ENCODE peak calls at places on chromosomes 1 and 21, in four cellular contexts. T is uterus, E is K562, G is body of pancreas. W is an unnamed sample.

GRCh38 chr1:12620931-12621330 is 2.9 kb upstream of the DHRS3 start:
- DNase-seq in G (no peak), T (no peak), E (no peak), W (no peak)

GRCh38 chr1:234692961-234693360 is 83.0 kb upstream of the IRF2BP2 start:
- DNase-seq in T (no peak), G (no peak), E (no peak), W (no peak)

GRCh38 chr1:11701551-11701961 is 10.0 kb downstream of the DRAXIN start:
- DNase-seq in E (no peak), G (no peak), T (no peak), W (peak; percentile 2)

GRCh38 chr1:231924183-231924582 is 297.6 kb downstream of the DISC1 start:
- DNase-seq in G (no peak), E (no peak), T (no peak), W (no peak)

GRCh38 chr1:46520063-46520911 is 30.7 kb downstream of the DMBX1 start:
- DNase-seq in G (no peak), E (peak; percentile 91), T (no peak), W (peak; percentile 96)

GRCh38 chr21:41369105-41369914 is 7.5 kb downstream of the MX2 start:
- DNase-seq in E (no peak), T (no peak), G (no peak), W (peak; percentile 44)

GRCh38 chr1:229651546-229651945 is 25.5 kb downstream of the URB2 start:
- DNase-seq in G (no peak), T (no peak), E (no peak), W (no peak)

GRCh38 chr1:204359474-204360255 is at the start of gene PLEKHA6:
- DNase-seq in E (peak; percentile 42), G (no peak), T (no peak), W (no peak)

GRCh38 chr1:176857632-176858031 is 306.9 kb downstream of the ASTN1 start:
- DNase-seq in T (no peak), E (peak; percentile 24), G (no peak), W (no peak)

GRCh38 chr1:233020441-233020840 is 70.0 kb downstream of the NTPCR start:
- DNase-seq in T (no peak), G (peak; percentile 29), E (no peak), W (peak; percentile 6)
- H3K27ac ChIP-seq in T (no peak overlapping the region), G (no peak overlapping the region), E (no peak overlapping the region), W (no peak overlapping the region)

GRCh38 chr1:85705940-85706339 is 2.3 kb downstream of the ZNHIT6 start:
- DNase-seq in G (no peak), T (no peak), E (no peak), W (no peak)

GRCh38 chr1:85708826-85709222 is 591 bp upstream of the ZNHIT6 start:
- DNase-seq in E (peak; percentile 74), G (no peak), T (no peak), W (no peak)

GRCh38 chr1:85707267-85707989 is 805 bp downstream of the ZNHIT6 start:
- DNase-seq in T (no peak), G (no peak), E (peak; percentile 8), W (no peak)

GRCh38 chr1:85707990-85708825 is at the start of gene ZNHIT6:
- DNase-seq in T (peak; percentile 86), G (peak; percentile 93), E (peak; percentile 96), W (peak; percentile 92)
- TF ChIP-seq POLR2A in T (no peak), G (peak; percentile 47), E (peak; percentile 92), W (peak; percentile 74)

GRCh38 chr21:46503922-46504539 is 45.3 kb downstream of the DIP2A start:
- DNase-seq in G (no peak), T (no peak), E (no peak), W (no peak)

GRCh38 chr21:46498335-46499050 is 39.8 kb downstream of the DIP2A start:
- DNase-seq in T (no peak), E (no peak), G (no peak), W (no peak)

GRCh38 chr21:46504681-46505080 is 46.0 kb downstream of the DIP2A start:
- DNase-seq in T (no peak), E (no peak), G (no peak), W (no peak)

DNA sequence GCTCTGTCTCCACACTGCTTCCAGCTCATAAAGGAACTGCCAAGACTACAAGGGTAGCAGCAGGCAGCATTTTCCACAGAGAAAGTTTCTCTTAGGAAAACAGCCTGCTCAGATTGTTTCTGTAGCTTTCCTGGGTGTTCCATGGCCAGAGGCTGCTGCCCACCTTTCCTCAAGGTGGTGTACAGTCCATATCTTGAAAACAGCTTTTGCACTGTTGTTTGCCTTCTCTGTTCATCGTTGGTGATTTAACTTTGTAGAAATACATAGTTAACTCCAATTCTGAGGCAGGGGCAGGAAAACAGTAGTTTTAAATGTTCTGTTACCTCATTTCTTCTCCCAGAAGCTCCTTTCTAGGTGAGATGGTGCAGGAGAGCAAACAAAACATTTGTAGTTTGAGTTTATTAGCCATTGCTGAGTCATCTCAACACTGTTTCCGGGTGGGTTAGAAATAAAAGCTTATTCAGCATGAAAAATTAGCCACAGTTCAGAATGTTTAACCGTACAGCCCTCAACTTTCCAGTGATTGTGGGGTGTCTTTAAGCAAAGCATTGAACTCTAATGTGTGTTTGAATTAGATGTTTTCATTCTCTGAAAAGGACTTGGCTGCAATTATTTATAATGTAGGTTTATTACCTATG is 41.7 kb downstream of the DIP2A start:
- DNase-seq in E (peak; percentile 44), T (no peak), G (no peak), W (no peak)
- H3K27ac ChIP-seq in E (peak overlapping the region; percentile 71), T (no peak overlapping the region), G (no peak overlapping the region), W (no peak overlapping the region)

DNA sequence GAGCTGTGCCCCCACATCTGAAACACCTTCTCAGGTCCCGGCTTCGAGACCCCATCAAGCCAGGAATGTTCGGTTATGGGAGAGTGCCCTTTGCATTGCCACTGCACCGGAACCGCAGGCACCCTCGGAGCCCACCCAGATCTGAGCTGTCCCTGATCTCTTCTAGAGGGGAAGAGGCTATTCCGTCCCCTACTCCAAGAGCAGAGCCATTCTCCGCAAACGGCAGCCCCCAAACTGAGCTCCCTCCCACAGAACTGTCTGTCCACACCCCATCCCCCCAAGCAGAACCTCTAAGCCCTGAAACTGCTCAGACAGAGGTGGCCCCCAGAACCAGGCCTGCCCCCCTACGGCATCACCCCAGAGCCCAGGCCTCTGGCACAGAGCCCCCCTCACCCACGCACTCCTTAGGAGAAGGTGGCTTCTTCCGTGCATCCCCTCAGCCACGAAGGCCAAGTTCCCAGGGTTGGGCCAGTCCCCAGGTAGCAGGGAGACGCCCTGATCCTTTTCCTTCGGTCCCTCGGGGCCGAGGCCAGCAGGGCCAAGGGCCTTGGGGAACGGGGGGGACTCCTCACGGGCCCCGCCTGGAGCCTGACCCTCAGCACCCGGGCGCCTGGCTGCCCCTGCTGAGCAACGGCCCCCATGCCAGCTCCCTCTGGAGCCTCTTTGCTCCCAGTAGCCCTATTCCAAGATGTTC is 4.3 kb downstream of the ADAMTSL4 start:
- DNase-seq in E (no peak), G (no peak), T (no peak), W (no peak)
- TF ChIP-seq POLR2A in E (peak; percentile 41), G (no peak), T (no peak), W (no peak)

DNA sequence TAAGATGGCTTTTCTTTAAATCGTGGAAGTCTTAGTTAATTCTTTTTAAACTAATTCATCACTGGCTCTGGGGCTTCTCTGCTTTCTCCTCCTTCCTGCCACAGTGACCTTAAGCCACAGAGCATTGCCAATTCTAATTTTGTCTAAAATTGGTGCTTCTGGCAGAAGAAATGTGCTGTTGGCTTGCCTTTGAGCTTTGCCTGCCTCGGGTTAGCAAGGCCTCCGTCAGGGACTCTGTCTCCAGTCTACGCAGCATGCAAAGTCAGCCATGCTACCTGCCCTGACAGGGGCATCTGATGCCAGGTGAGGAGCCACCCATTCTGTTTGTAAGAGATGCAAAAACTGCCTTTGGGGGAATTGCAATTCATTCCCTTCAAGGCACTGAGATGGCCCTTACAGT is 25.2 kb downstream of the CLDN14 start:
- DNase-seq in G (no peak), E (no peak), T (no peak), W (no peak)
- H3K27ac ChIP-seq in G (peak overlapping the region; percentile 80), E (no peak overlapping the region), T (no peak overlapping the region), W (no peak overlapping the region)

DNA sequence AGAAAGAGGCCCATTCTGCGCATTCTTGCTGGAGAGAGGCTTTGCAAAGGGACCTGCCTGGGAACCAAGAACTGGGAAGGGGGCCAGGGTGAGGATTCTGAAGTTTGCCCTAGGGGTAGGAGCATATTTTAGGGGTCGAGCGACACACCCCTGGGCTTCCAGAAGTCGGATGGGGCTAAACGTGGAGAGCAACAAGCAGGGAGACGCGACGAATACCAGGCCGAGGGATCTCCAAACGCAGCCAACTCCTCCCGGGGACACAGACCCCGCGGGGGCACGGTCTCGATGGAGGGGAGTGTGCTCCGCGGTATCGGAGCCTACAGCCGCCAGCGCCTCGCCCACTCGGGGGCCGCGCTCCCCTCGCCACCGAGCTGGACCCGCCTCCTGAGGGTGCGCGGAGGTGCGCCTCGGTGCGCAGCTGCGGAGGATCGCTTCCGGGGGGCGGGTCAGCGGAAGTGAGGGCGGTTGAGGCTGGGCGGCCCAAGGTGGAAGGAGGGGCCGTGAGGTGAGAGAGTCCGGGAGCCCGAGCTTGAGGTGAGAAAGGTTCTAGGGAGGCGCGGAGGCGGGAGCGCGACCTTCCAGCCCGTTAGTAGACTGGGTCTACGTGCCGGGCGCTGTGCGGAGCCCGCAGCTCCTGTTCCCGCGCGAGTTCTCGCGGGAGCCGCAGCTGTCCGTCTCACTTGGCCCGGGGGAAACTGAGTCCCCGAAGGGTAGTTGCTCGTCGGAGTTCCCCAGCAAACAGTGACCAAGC is at the start of gene MTFR1L:
- DNase-seq in E (peak; percentile 98), T (peak; percentile 82), G (peak; percentile 95), W (peak; percentile 91)
- TF ChIP-seq POLR2A in E (peak; percentile 92), T (peak; percentile 90), G (peak; percentile 96), W (peak; percentile 92)

DNA sequence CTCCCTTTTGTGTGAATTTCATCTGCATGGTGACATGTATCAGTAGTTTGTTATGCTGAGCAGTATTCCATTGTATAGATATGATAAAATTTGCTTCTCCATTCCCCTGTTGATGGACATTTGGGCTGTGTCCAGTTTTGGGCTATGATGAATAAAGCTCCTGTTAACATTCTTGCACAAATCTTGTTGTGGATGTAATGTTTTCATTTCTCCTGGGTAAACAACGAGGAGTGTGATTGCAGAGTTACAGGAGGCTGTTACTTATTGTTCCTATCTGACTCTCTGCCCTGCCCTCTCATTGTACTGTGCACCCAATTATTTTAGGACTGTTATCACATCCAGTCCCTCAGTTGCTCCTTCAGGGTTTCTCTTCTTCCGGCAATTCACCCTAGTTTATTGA is 24.2 kb downstream of the MAPKAPK2 start:
- DNase-seq in T (no peak), E (no peak), G (no peak), W (no peak)
- H3K27ac ChIP-seq in T (no peak overlapping the region), E (no peak overlapping the region), G (peak overlapping the region; percentile 72), W (no peak overlapping the region)

DNA sequence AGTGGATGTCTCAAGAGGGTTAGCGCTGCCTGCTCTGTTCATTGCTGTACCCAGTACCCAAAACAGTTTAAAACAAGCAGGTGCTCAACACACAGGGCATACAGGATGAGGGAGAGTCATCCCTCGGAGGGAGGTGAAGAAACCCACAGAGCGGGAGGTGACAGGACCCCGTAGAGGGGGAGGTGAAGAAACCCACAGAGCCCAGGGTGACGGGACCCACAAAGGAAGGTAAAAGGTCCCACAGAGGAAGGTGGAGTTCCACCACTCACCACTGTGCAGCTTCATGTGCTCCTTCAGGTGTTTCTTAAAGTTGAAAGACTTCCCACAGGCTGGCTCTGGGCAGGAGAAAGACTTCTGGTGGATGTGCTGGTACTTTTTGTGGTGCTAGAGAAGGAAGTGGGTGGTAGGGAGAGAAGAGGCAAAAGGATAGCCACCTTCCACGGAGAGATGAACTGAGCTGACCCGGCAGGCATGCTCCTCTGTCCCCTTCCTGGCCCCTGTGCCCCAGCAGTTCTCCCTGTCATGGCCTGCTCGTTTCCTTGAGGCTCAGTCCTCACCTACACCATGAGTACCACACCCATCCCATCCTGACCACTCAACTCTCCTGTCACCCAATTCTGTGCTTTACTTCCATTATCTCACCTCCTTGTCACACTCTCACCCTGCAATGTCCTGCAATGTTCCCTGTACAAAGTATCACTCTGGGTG is 5.1 kb downstream of the ZNF692 start:
- DNase-seq in E (no peak), T (no peak), G (no peak), W (no peak)
- TF ChIP-seq POLR2A in E (no peak), T (no peak), G (no peak), W (no peak)